ENCODE peak calls at places on chromosomes 5 and 9, in four cellular contexts. K is HEK293T, D is HepG2, P is K562. Z is an unnamed sample.
A peak's percentile ranks its signal among the peaks of the same experiment; 100 is the strongest.

GRCh38 chr5:109888980-109889379 is 199.3 kb downstream of the MAN2A1 start:
- DNase-seq in K (no peak), D (no peak), P (no peak), Z (no peak)

GRCh38 chr5:143172736-143173135 is 230.8 kb downstream of the NR3C1 start:
- DNase-seq in K (no peak), D (no peak), P (no peak), Z (no peak)

GRCh38 chr9:124392855-124393460 is 22.3 kb downstream of the PSMB7 start:
- DNase-seq in K (peak; percentile 55), D (no peak), P (peak; percentile 54), Z (peak; percentile 30)

GRCh38 chr9:33731142-33731541 is 64.2 kb upstream of the PRSS3 start:
- DNase-seq in K (no peak), D (no peak), P (no peak), Z (no peak)

GRCh38 chr9:124886866-124887492 is 25.0 kb downstream of the ARPC5L start:
- DNase-seq in K (no peak), D (no peak), P (no peak), Z (no peak)

GRCh38 chr9:124300312-124300711 is 42.6 kb downstream of the NEK6 start:
- DNase-seq in K (no peak), D (no peak), P (no peak), Z (no peak)

GRCh38 chr5:148972958-148973357 is 89.9 kb downstream of the SH3TC2 start:
- DNase-seq in K (no peak), D (peak; percentile 13), P (no peak), Z (no peak)

GRCh38 chr9:107755267-107755666 is 265.7 kb upstream of the KLF4 start:
- DNase-seq in K (no peak), D (no peak), P (no peak), Z (no peak)

GRCh38 chr5:135214897-135215616 is 181.0 kb upstream of the PITX1 start:
- DNase-seq in K (no peak), D (no peak), P (no peak), Z (no peak)

GRCh38 chr9:134657666-134658377 is 16.2 kb downstream of the COL5A1 start:
- DNase-seq in K (no peak), D (no peak), P (no peak), Z (no peak)

GRCh38 chr5:96997265-96997859 is 61.5 kb downstream of the LNPEP start:
- DNase-seq in K (peak; percentile 17), D (peak; percentile 41), P (peak; percentile 21), Z (no peak)

GRCh38 chr5:147519380-147519779 is 9.5 kb upstream of the DPYSL3 start:
- DNase-seq in K (no peak), D (no peak), P (no peak), Z (no peak)

GRCh38 chr5:55820488-55820887 is 30.7 kb upstream of the IL31RA start:
- DNase-seq in K (no peak), D (no peak), P (no peak), Z (no peak)

GRCh38 chr9:18343799-18344198 is 130.2 kb upstream of the ADAMTSL1 start:
- DNase-seq in K (no peak), D (no peak), P (no peak), Z (no peak)

GRCh38 chr5:126002222-126002897 is 420.8 kb upstream of the GRAMD2B start:
- DNase-seq in K (peak; percentile 28), D (no peak), P (no peak), Z (no peak)

GRCh38 chr5:176364765-176365662 is at the start of gene ARL10:
- DNase-seq in K (peak; percentile 77), D (no peak), P (no peak), Z (peak; percentile 37)

GRCh38 chr5:179484761-179485160 is 65.6 kb upstream of the RUFY1 start:
- DNase-seq in K (no peak), D (no peak), P (no peak), Z (no peak)

GRCh38 chr9:73565833-73566465 is 414.3 kb downstream of the ANXA1 start:
- DNase-seq in K (peak; percentile 11), D (peak; percentile 46), P (no peak), Z (peak; percentile 57)

GRCh38 chr5:177362871-177363507 is 5.3 kb downstream of the RGS14 start:
- DNase-seq in K (peak; percentile 86), D (no peak), P (peak; percentile 86), Z (peak; percentile 76)

GRCh38 chr5:24401767-24402166 is 243.0 kb downstream of the CDH10 start:
- DNase-seq in K (no peak), D (no peak), P (no peak), Z (no peak)

GRCh38 chr9:84823426-84824271 is 154.1 kb downstream of the NTRK2 start:
- DNase-seq in K (no peak), D (no peak), P (no peak), Z (no peak)

GRCh38 chr5:108788142-108788541 is 40.4 kb downstream of the FER start:
- DNase-seq in K (no peak), D (no peak), P (no peak), Z (no peak)

GRCh38 chr5:9766581-9766980 is 136.4 kb upstream of the TAS2R1 start:
- DNase-seq in K (no peak), D (no peak), P (no peak), Z (no peak)

GRCh38 chr5:9765421-9765820 is 135.3 kb upstream of the TAS2R1 start:
- DNase-seq in K (no peak), D (no peak), P (no peak), Z (no peak)

DNA sequence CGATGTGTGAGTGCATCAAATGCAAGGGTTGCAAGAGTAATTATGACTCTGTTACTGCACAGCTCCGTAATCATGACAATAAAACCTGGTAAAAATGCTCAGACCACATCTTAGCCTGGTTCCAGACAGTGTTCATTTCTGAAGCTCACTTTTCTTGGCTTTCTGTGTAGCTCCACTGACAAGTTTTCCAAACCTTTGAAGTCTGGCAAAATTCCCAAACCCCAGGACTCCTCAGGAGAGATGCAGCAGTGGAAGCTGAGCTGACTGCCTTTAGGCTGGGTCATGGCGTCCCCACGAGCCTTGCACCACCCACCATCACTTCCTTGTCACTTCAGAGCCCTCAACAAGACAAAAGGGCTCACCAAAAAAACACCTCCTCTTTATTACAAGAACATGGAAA is 131.6 kb upstream of the TAS2R1 start:
- DNase-seq in K (no peak), D (no peak), P (no peak), Z (no peak)
- TF ChIP-seq ELF4 in K (no peak), D (no peak), P (no peak), Z (no peak)

GRCh38 chr5:166342330-166342891 is 1949.0 kb upstream of the WWC1 start:
- DNase-seq in K (no peak), D (no peak), P (no peak), Z (no peak)

GRCh38 chr5:166338801-166339200 is 1952.6 kb upstream of the WWC1 start:
- DNase-seq in K (no peak), D (no peak), P (no peak), Z (no peak)

GRCh38 chr5:166347051-166347450 is 1944.4 kb upstream of the WWC1 start:
- DNase-seq in K (no peak), D (no peak), P (no peak), Z (no peak)

GRCh38 chr5:166340039-166340438 is 1951.4 kb upstream of the WWC1 start:
- DNase-seq in K (no peak), D (no peak), P (no peak), Z (no peak)

DNA sequence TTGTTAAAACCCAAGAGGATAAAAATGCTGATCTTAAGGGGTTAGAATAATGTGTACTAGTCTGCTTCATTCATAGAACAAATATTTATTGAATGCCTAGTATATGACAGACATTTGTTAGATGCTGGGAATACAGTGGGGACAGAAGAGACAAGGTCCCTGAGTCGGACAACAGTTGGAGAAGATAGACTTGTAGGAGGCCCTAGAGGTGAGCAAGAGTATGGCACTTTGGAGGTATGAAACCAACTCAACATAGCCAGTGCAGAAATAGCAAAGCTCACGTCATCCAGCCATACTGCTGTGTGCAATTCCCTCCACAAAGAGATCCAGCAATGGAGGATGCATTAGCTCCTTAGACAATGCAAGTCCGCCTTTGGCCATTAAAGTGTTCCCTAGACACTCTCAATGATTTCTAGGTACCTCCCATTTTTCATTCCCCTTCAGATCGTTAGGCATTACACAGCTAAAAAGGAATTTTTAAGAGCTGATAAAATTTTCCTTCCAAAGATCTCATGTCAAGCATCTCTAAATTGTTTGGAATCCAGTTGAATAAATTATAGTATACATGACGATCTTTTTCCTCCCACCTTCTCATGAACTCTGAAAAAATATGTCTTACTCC is 1949.6 kb upstream of the WWC1 start:
- DNase-seq in K (peak; percentile 27), D (no peak), P (no peak), Z (no peak)
- TF ChIP-seq ELF4 in K (no peak), D (no peak), P (no peak), Z (no peak)

GRCh38 chr9:119052339-119053030 is 316.8 kb downstream of the BRINP1 start:
- DNase-seq in K (no peak), D (no peak), P (no peak), Z (no peak)

GRCh38 chr9:119053070-119053469 is 316.2 kb downstream of the BRINP1 start:
- DNase-seq in K (no peak), D (no peak), P (no peak), Z (no peak)

GRCh38 chr9:119047513-119047912 is 321.7 kb downstream of the BRINP1 start:
- DNase-seq in K (no peak), D (no peak), P (no peak), Z (no peak)

GRCh38 chr9:119044801-119045200 is 324.4 kb downstream of the BRINP1 start:
- DNase-seq in K (no peak), D (no peak), P (no peak), Z (no peak)

GRCh38 chr9:119050281-119050680 is 319.0 kb downstream of the BRINP1 start:
- DNase-seq in K (no peak), D (no peak), P (no peak), Z (no peak)
- TF ChIP-seq ELF4 in K (no peak), D (no peak), P (no peak), Z (no peak)

GRCh38 chr9:129111762-129112151 is 542 bp downstream of the PTPA start:
- DNase-seq in K (peak; percentile 61), D (peak; percentile 25), P (peak; percentile 60), Z (peak; percentile 24)
- TF ChIP-seq ELF4 in K (no peak), D (no peak), P (peak; percentile 3), Z (no peak)

GRCh38 chr5:100535060-100536005 is at the start of gene FAM174A:
- DNase-seq in K (peak; percentile 91), D (peak; percentile 93), P (peak; percentile 78), Z (peak; percentile 92)

GRCh38 chr5:100542086-100542485 is 6.9 kb downstream of the FAM174A start:
- DNase-seq in K (no peak), D (no peak), P (no peak), Z (no peak)

GRCh38 chr5:100537946-100538345 is 2.8 kb downstream of the FAM174A start:
- DNase-seq in K (no peak), D (no peak), P (no peak), Z (no peak)

GRCh38 chr5:100539519-100539918 is 4.3 kb downstream of the FAM174A start:
- DNase-seq in K (no peak), D (no peak), P (no peak), Z (no peak)
- TF ChIP-seq ELF4 in K (no peak), D (no peak), P (no peak), Z (no peak)